ENCODE peak calls at places on chromosomes 4 and X, in seven cellular contexts. N is psoas muscle, I is fibroblast of mammary gland, Y is kidney epithelial cell, V is stomach, W is left ventricle myocardium inferior, P is foreskin fibroblast. Z is an unnamed sample.

GRCh38 chr4:81380364-81380853 is 91.3 kb downstream of the RASGEF1B start:
- DNase-seq in W (no peak), N (no peak), I (no peak), V (no peak), P (no peak), Y (no peak), Z (no peak)

GRCh38 chr4:7928711-7929505 is 10.8 kb downstream of the AFAP1 start:
- DNase-seq in I (peak; percentile 45), N (no peak), P (peak; percentile 70), W (no peak), V (no peak), Y (no peak), Z (no peak)

GRCh38 chr4:146193628-146194027 is 18.1 kb downstream of the LSM6 start:
- DNase-seq in I (no peak), V (no peak), P (no peak), W (no peak), N (no peak), Y (no peak), Z (no peak)

GRCh38 chrX:45421806-45422205 is 221.1 kb upstream of the DIPK2B start:
- DNase-seq in N (no peak), I (peak; percentile 28), P (peak; percentile 29), V (no peak), Y (no peak), W (no peak), Z (no peak)

GRCh38 chrX:49754238-49754857 is 58.6 kb upstream of the PAGE1 start:
- DNase-seq in V (peak; percentile 46), I (peak; percentile 34), P (peak; percentile 19), Y (no peak), W (peak; percentile 13), N (peak; percentile 20), Z (peak; percentile 0)

GRCh38 chrX:129678176-129678880 is 23.6 kb upstream of the APLN start:
- DNase-seq in P (peak; percentile 54), Y (no peak), N (peak; percentile 53), W (peak; percentile 33), I (no peak), V (peak; percentile 55), Z (no peak)

GRCh38 chr4:183503497-183504063 is 1.3 kb upstream of the ING2 start:
- DNase-seq in N (no peak), I (no peak), V (no peak), P (no peak), Y (no peak), W (no peak), Z (no peak)

GRCh38 chrX:154010330-154011087 is 9.2 kb downstream of the IRAK1 start:
- DNase-seq in P (peak; percentile 30), N (no peak), I (peak; percentile 60), W (no peak), Y (no peak), V (no peak), Z (no peak)

GRCh38 chrX:17484592-17484991 is 109.6 kb downstream of the NHS start:
- DNase-seq in N (no peak), W (no peak), P (no peak), I (no peak), Y (no peak), V (no peak), Z (no peak)

GRCh38 chr4:168585168-168586091 is 88.6 kb downstream of the PALLD start:
- DNase-seq in Y (no peak), I (peak; percentile 87), N (peak; percentile 80), V (peak; percentile 77), P (peak; percentile 89), W (peak; percentile 78), Z (no peak)

GRCh38 chrX:131938749-131939148 is 84.4 kb upstream of the STK26 start:
- DNase-seq in P (no peak), N (no peak), W (no peak), Y (no peak), I (no peak), V (no peak), Z (no peak)

GRCh38 chr4:3791910-3792542 is 25.8 kb downstream of the ADRA2C start:
- DNase-seq in W (peak; percentile 36), Y (no peak), I (no peak), N (no peak), V (peak; percentile 50), P (peak; percentile 35), Z (no peak)

GRCh38 chrX:18886005-18886343 is 97.9 kb downstream of the PHKA2 start:
- DNase-seq in N (no peak), P (peak; percentile 6), W (no peak), Y (no peak), I (no peak), V (no peak), Z (no peak)

GRCh38 chr4:90126805-90127204 is 389 bp upstream of the CCSER1 start:
- DNase-seq in P (no peak), I (no peak), V (no peak), N (no peak), W (no peak), Y (no peak), Z (no peak)

GRCh38 chrX:108246304-108246954 is 154.9 kb downstream of the ATG4A start:
- DNase-seq in N (no peak), V (no peak), P (no peak), I (no peak), Y (no peak), W (no peak), Z (no peak)

GRCh38 chr4:79607979-79608378 is 200.0 kb upstream of the GK2 start:
- DNase-seq in W (no peak), P (no peak), I (no peak), N (no peak), V (no peak), Y (no peak), Z (no peak)

GRCh38 chr4:44716597-44716996 is 9.8 kb downstream of the GNPDA2 start:
- DNase-seq in N (no peak), W (no peak), V (no peak), P (no peak), Y (no peak), I (no peak), Z (no peak)

GRCh38 chr4:19508442-19508841 is 743.3 kb upstream of the SLIT2 start:
- DNase-seq in P (no peak), Y (no peak), W (no peak), I (no peak), V (no peak), N (no peak), Z (no peak)

GRCh38 chrX:123626962-123627361 is 105.9 kb downstream of the THOC2 start:
- DNase-seq in W (no peak), N (no peak), I (peak; percentile 54), P (peak; percentile 35), V (no peak), Y (no peak), Z (no peak)

GRCh38 chr4:81650871-81651270 is 179.2 kb upstream of the RASGEF1B start:
- DNase-seq in N (no peak), I (no peak), P (no peak), V (no peak), W (no peak), Y (no peak), Z (no peak)

GRCh38 chrX:63657821-63658220 is 127.2 kb downstream of the ARHGEF9 start:
- DNase-seq in Y (no peak), P (peak; percentile 73), I (peak; percentile 75), V (no peak), W (peak; percentile 45), N (peak; percentile 24), Z (peak; percentile 30)

GRCh38 chr4:123304151-123305021 is 92.2 kb upstream of the SPRY1 start:
- DNase-seq in Y (no peak), P (no peak), V (no peak), I (no peak), W (peak; percentile 21), N (peak; percentile 26), Z (no peak)
- H3K4me3 ChIP-seq in Y (no peak overlapping the region), P (no peak overlapping the region), V (no peak overlapping the region), I (no peak overlapping the region), W (no peak overlapping the region), N (no peak overlapping the region), Z (no peak overlapping the region)

GRCh38 chrX:6021316-6022091 is 207.2 kb downstream of the NLGN4X start:
- DNase-seq in P (peak; percentile 53), Y (peak; percentile 2), W (no peak), N (no peak), I (peak; percentile 21), V (peak; percentile 49), Z (no peak)
- TF ChIP-seq CTCF in P (peak; percentile 37), Y (peak; percentile 70), W (peak; percentile 54), N (no peak), I (peak; percentile 62), V (peak; percentile 39), Z (peak; percentile 28)

DNA sequence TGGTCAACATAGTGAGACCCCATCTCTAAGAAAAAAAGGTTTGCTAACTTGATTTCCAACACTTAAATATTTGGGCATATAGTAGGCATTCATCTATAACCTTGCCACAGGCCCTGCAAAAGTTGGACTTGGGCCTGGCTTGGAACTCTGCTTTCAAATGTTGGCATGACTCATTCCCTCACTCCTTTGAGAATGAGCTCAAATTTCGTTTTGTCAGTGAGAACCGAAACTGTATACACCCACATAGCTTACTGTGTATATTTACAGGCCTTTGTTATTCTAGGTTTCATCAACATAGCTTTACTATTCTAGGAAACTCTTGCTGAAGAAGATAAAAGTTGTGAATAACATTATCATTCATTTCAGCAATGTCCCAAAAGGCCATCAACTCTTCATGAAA is 88.7 kb upstream of the ELOVL6 start:
- DNase-seq in Y (peak; percentile 53), N (no peak), W (no peak), V (no peak), P (peak; percentile 88), I (peak; percentile 87), Z (peak; percentile 56)
- H3K4me3 ChIP-seq in Y (no peak overlapping the region), N (no peak overlapping the region), W (no peak overlapping the region), V (no peak overlapping the region), P (no peak overlapping the region), I (no peak overlapping the region), Z (no peak overlapping the region)

GRCh38 chrX:39939678-39940077 is 158.1 kb downstream of the BCOR start:
- DNase-seq in Y (no peak), P (no peak), V (no peak), I (no peak), W (no peak), N (no peak), Z (no peak)

GRCh38 chrX:39931554-39932282 is 166.0 kb downstream of the BCOR start:
- DNase-seq in N (no peak), W (no peak), Y (no peak), V (no peak), P (peak; percentile 13), I (no peak), Z (no peak)

GRCh38 chrX:39936886-39937770 is 160.6 kb downstream of the BCOR start:
- DNase-seq in V (no peak), N (no peak), I (no peak), P (no peak), Y (no peak), W (no peak), Z (no peak)

GRCh38 chrX:39938466-39938865 is 159.3 kb downstream of the BCOR start:
- DNase-seq in N (no peak), W (no peak), Y (no peak), V (no peak), I (no peak), P (no peak), Z (no peak)

DNA sequence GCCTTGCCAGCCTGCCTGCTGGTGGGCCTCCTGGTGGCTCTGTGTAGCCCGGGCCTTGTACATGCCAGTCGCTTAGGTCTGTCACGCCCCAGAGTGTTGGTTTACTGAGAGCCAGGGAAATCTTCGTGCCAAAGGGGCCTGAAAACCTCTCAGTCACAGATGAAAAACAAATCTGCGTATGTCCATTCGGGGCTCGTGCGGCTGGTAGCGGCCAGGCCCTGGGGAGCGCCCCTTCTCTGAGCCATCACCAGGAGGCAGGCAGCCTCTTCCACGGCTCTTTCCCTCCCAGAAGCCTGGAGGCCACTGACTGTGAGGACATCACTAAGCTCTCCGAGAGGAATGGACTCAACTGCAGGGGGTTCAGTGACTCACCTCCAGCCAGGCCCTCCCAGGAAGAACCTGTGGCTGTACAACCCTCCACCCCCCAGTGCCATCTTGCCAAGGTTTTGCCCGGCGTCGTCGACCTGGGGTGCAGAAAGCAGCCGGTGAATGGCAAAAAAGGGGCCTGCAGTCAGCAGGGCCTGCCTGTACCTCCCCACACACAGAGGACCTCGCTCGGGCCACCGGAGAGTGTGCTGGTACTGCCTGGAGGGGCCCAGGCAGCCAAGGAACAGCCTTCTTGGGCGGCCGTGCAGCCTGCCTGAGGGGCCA is 162.2 kb downstream of the BCOR start:
- DNase-seq in P (no peak), Y (no peak), V (no peak), N (no peak), I (no peak), W (no peak), Z (no peak)
- TF ChIP-seq CTCF in P (no peak), Y (no peak), V (no peak), N (no peak), I (no peak), W (no peak), Z (no peak)

Z was measured in HFF-Myc.